ENCODE peak calls at places on chromosomes 2 and 18, in seven cellular contexts. J is NCI-H2107, E is lung, P is pancreas, I is ACHN, S is fibroblast of pulmonary artery, X is mammary epithelial cell. H is an unnamed sample.

GRCh38 chr2:157625311-157625710 is 3.4 kb downstream of the ACVR1C start:
- DNase-seq in J (no peak), E (no peak), P (no peak), I (no peak), S (no peak), X (no peak), H (no peak)

GRCh38 chr2:63891488-63892030 is 49.9 kb downstream of the UGP2 start:
- DNase-seq in J (no peak), E (no peak), P (no peak), I (no peak), S (no peak), X (no peak), H (no peak)

GRCh38 chr2:28080911-28081310 is 190.4 kb downstream of the BABAM2 start:
- DNase-seq in J (no peak), E (no peak), P (no peak), I (no peak), S (peak; percentile 94), X (no peak), H (no peak)

GRCh38 chr2:176494949-176495353 is 225.7 kb downstream of the MTX2 start:
- DNase-seq in J (no peak), E (peak; percentile 39), P (no peak), I (no peak), S (peak; percentile 66), X (no peak), H (no peak)

GRCh38 chr2:239035361-239035814 is 187.5 kb downstream of the TWIST2 start:
- DNase-seq in J (peak; percentile 13), E (peak; percentile 40), P (peak; percentile 80), I (peak; percentile 46), S (peak; percentile 15), X (no peak), H (peak; percentile 76)

GRCh38 chr2:225041210-225041870 is 928 bp downstream of the DOCK10 start:
- DNase-seq in J (no peak), E (peak; percentile 30), P (no peak), I (peak; percentile 28), S (peak; percentile 52), X (peak; percentile 29), H (peak; percentile 59)

GRCh38 chr2:210524533-210524932 is 31.9 kb upstream of the CPS1 start:
- DNase-seq in J (no peak), E (no peak), P (no peak), I (no peak), S (no peak), X (no peak), H (no peak)

GRCh38 chr2:45380131-45380836 is 230.8 kb downstream of the SRBD1 start:
- DNase-seq in J (no peak), E (no peak), P (no peak), I (peak; percentile 73), S (peak; percentile 36), X (peak; percentile 45), H (no peak)

GRCh38 chr2:166494140-166494544 is at the start of gene SCN7A:
- DNase-seq in J (no peak), E (peak; percentile 78), P (peak; percentile 58), I (no peak), S (peak; percentile 61), X (no peak), H (no peak)

GRCh38 chr2:204468689-204469429 is 76.4 kb upstream of the PARD3B start:
- DNase-seq in J (no peak), E (no peak), P (no peak), I (no peak), S (peak; percentile 57), X (peak; percentile 13), H (no peak)

GRCh38 chr2:165837122-165837521 is 43.1 kb upstream of the GALNT3 start:
- DNase-seq in J (no peak), E (no peak), P (no peak), I (no peak), S (peak; percentile 24), X (peak; percentile 48), H (no peak)

GRCh38 chr2:168691221-168691620 is 111.2 kb upstream of the NOSTRIN start:
- DNase-seq in J (no peak), E (no peak), P (no peak), I (no peak), S (no peak), X (no peak), H (no peak)

GRCh38 chr2:238701907-238702206 is 146.0 kb upstream of the TWIST2 start:
- DNase-seq in J (no peak), E (peak; percentile 24), P (no peak), I (no peak), S (no peak), X (no peak), H (no peak)

GRCh38 chr18:1627494-1627893 is 722.8 kb downstream of the ADCYAP1 start:
- DNase-seq in J (no peak), E (no peak), P (no peak), I (no peak), S (no peak), X (no peak), H (no peak)

GRCh38 chr2:112482309-112483046 is 522 bp downstream of the TTL start:
- DNase-seq in J (no peak), E (peak; percentile 42), P (peak; percentile 70), I (peak; percentile 56), S (peak; percentile 48), X (peak; percentile 56), H (peak; percentile 59)

GRCh38 chr18:6557470-6558245 is 142.9 kb upstream of the L3MBTL4 start:
- DNase-seq in J (no peak), E (no peak), P (no peak), I (no peak), S (no peak), X (no peak), H (no peak)

GRCh38 chr2:123976249-123976648 is 48.8 kb upstream of the CNTNAP5 start:
- DNase-seq in J (no peak), E (no peak), P (no peak), I (no peak), S (no peak), X (no peak), H (no peak)

GRCh38 chr18:57839942-57840381 is 36.8 kb upstream of the ATP8B1 start:
- DNase-seq in J (no peak), E (no peak), P (no peak), I (no peak), S (peak; percentile 62), X (peak; percentile 65), H (no peak)

GRCh38 chr2:159755788-159756187 is 42.2 kb downstream of the CD302 start:
- DNase-seq in J (no peak), E (no peak), P (no peak), I (peak; percentile 60), S (peak; percentile 27), X (peak; percentile 98), H (no peak)

GRCh38 chr2:567865-568638 is 109.2 kb downstream of the TMEM18 start:
- DNase-seq in J (no peak), E (no peak), P (no peak), I (peak; percentile 4), S (peak; percentile 31), X (peak; percentile 32), H (no peak)

GRCh38 chr2:208311954-208312353 is 45.9 kb downstream of the PIKFYVE start:
- DNase-seq in J (no peak), E (no peak), P (no peak), I (no peak), S (peak; percentile 16), X (peak; percentile 5), H (no peak)

GRCh38 chr18:54995421-54995820 is 36.2 kb upstream of the CCDC68 start:
- DNase-seq in J (no peak), E (no peak), P (no peak), I (no peak), S (no peak), X (no peak), H (no peak)

GRCh38 chr18:8142131-8142711 is 467.0 kb upstream of the RAB12 start:
- DNase-seq in J (no peak), E (no peak), P (no peak), I (no peak), S (peak; percentile 80), X (no peak), H (no peak)

GRCh38 chr2:154912215-154912614 is 213.7 kb downstream of the KCNJ3 start:
- DNase-seq in J (no peak), E (no peak), P (no peak), I (no peak), S (no peak), X (no peak), H (no peak)

GRCh38 chr2:64615844-64616536 is 37.7 kb downstream of the SERTAD2 start:
- DNase-seq in J (no peak), E (no peak), P (peak; percentile 37), I (no peak), S (no peak), X (no peak), H (no peak)

GRCh38 chr18:7568426-7568825 is 1.3 kb downstream of the PTPRM start:
- DNase-seq in J (no peak), E (peak; percentile 36), P (peak; percentile 84), I (no peak), S (no peak), X (no peak), H (no peak)

GRCh38 chr2:23519334-23519651 is 134.3 kb downstream of the KLHL29 start:
- DNase-seq in J (no peak), E (no peak), P (no peak), I (no peak), S (no peak), X (no peak), H (no peak)

GRCh38 chr18:24942144-24942543 is 409.8 kb downstream of the ZNF521 start:
- DNase-seq in J (no peak), E (no peak), P (no peak), I (no peak), S (no peak), X (peak; percentile 4), H (no peak)

GRCh38 chr2:76642122-76642521 is 880.1 kb downstream of the LRRTM4 start:
- DNase-seq in J (no peak), E (no peak), P (no peak), I (no peak), S (no peak), X (no peak), H (no peak)

GRCh38 chr2:238846503-238847431 is 1.1 kb upstream of the TWIST2 start:
- DNase-seq in J (no peak), E (peak; percentile 26), P (peak; percentile 43), I (peak; percentile 31), S (peak; percentile 38), X (no peak), H (no peak)

GRCh38 chr2:70558195-70558808 is 4.7 kb upstream of the TGFA start:
- DNase-seq in J (no peak), E (no peak), P (no peak), I (no peak), S (no peak), X (no peak), H (no peak)

GRCh38 chr2:20188851-20189250 is 36.1 kb downstream of the SDC1 start:
- DNase-seq in J (no peak), E (no peak), P (peak; percentile 27), I (no peak), S (no peak), X (no peak), H (no peak)

GRCh38 chr2:715847-716573 is 38.8 kb upstream of the TMEM18 start:
- DNase-seq in J (no peak), E (no peak), P (no peak), I (peak; percentile 7), S (peak; percentile 27), X (no peak), H (no peak)

GRCh38 chr18:29041976-29042375 is 865.0 kb upstream of the CDH2 start:
- DNase-seq in J (no peak), E (no peak), P (no peak), I (peak; percentile 35), S (no peak), X (peak; percentile 14), H (no peak)

GRCh38 chr2:18153741-18154140 is 275.3 kb downstream of the KCNS3 start:
- DNase-seq in J (no peak), E (no peak), P (no peak), I (no peak), S (no peak), X (no peak), H (no peak)

H was measured in CD8-positive, alpha-beta T cell.